ENCODE peak calls at places on chromosomes 5 and 9, in ten cellular contexts. P is upper lobe of right lung; U is stimulated activated naive CD4-positive, alpha-beta T cell treated with Interleukin-2 at 50 U/mL for 16 hours; G is HTR-8/SVneo; N is bronchial epithelial cell; C is lung microvascular endothelial cell; M is nucleus accumbens; H is epithelial cell of prostate; R is non-pigmented ciliary epithelial cell; Y is ELF-1. L is an unnamed sample.

GRCh38 chr5:167478156-167478555 is 813.3 kb upstream of the WWC1 start:
- DNase-seq in P (no peak), U (no peak), H (no peak), Y (no peak), R (no peak), G (no peak), N (no peak), M (no peak), C (no peak), L (no peak)

GRCh38 chr9:95874303-95874988 is 1.0 kb upstream of the ERCC6L2 start:
- DNase-seq in M (no peak), N (no peak), Y (peak; percentile 39), U (no peak), C (peak; percentile 10), G (no peak), P (no peak), R (no peak), H (no peak), L (peak; percentile 15)

GRCh38 chr9:93168581-93168980 is 15.4 kb upstream of the WNK2 start:
- DNase-seq in H (no peak), P (no peak), C (no peak), R (no peak), G (no peak), Y (no peak), N (no peak), M (no peak), U (no peak), L (no peak)

GRCh38 chr9:122256206-122256605 is 8.4 kb downstream of the RBM18 start:
- DNase-seq in Y (no peak), N (no peak), P (no peak), H (no peak), U (no peak), M (no peak), G (no peak), C (no peak), R (no peak), L (no peak)

GRCh38 chr5:14469485-14470377 is 111.9 kb upstream of the OTULINL start:
- DNase-seq in H (no peak), R (no peak), Y (no peak), M (no peak), N (no peak), U (no peak), C (no peak), P (no peak), G (no peak), L (no peak)

GRCh38 chr5:158108177-158108576 is 249.2 kb upstream of the CLINT1 start:
- DNase-seq in G (no peak), C (no peak), U (no peak), Y (no peak), P (no peak), H (no peak), M (no peak), R (no peak), N (no peak), L (no peak)

GRCh38 chr9:129283705-129284606 is 105.9 kb upstream of the IER5L start:
- DNase-seq in M (no peak), P (peak; percentile 56), R (no peak), U (no peak), H (no peak), N (no peak), G (no peak), Y (no peak), C (no peak), L (no peak)

GRCh38 chr5:142864293-142865260 is 94.4 kb downstream of the ARHGAP26 start:
- DNase-seq in N (no peak), M (no peak), R (no peak), C (peak; percentile 60), Y (no peak), H (no peak), U (no peak), P (no peak), G (no peak), L (no peak)

GRCh38 chr5:23139338-23140171 is 286.4 kb upstream of the CDH12 start:
- DNase-seq in U (no peak), N (peak; percentile 23), Y (no peak), P (no peak), M (no peak), R (peak; percentile 3), G (peak; percentile 21), C (peak; percentile 0), H (no peak), L (peak; percentile 38)

GRCh38 chr9:86408121-86408520 is 53.9 kb upstream of the TUT7 start:
- DNase-seq in N (peak; percentile 82), M (no peak), H (peak; percentile 41), U (no peak), R (peak; percentile 6), C (no peak), P (no peak), G (no peak), Y (no peak), L (no peak)

GRCh38 chr9:133955821-133956411 is 36.2 kb downstream of the VAV2 start:
- DNase-seq in R (no peak), P (no peak), M (no peak), Y (peak; percentile 56), H (no peak), G (no peak), N (no peak), U (peak; percentile 15), C (peak; percentile 40), L (peak; percentile 78)

GRCh38 chr9:79574166-79574565 is 2.4 kb downstream of the TLE4 start:
- DNase-seq in C (no peak), R (no peak), H (no peak), U (no peak), N (peak; percentile 13), P (no peak), G (no peak), Y (no peak), M (no peak), L (no peak)

GRCh38 chr5:76270214-76270613 is 132.9 kb upstream of the IQGAP2 start:
- DNase-seq in P (no peak), C (no peak), M (no peak), U (peak; percentile 19), H (peak; percentile 24), Y (no peak), G (no peak), N (peak; percentile 83), R (no peak), L (no peak)

GRCh38 chr5:82417776-82418607 is 139.8 kb upstream of the RPS23 start:
- DNase-seq in C (no peak), N (no peak), H (no peak), M (no peak), U (no peak), Y (no peak), G (no peak), P (peak; percentile 71), R (no peak), L (no peak)

GRCh38 chr5:142512041-142512679 is 173.7 kb downstream of the FGF1 start:
- DNase-seq in H (no peak), C (no peak), G (no peak), N (no peak), U (no peak), P (no peak), Y (no peak), M (no peak), R (no peak), L (peak; percentile 31)

GRCh38 chr5:6088706-6089105 is 289.6 kb downstream of the MED10 start:
- DNase-seq in U (no peak), G (no peak), M (no peak), C (no peak), N (no peak), P (no peak), H (no peak), Y (no peak), R (no peak), L (no peak)

GRCh38 chr5:177116631-177117373 is 16.8 kb upstream of the NSD1 start:
- DNase-seq in U (peak; percentile 82), R (peak; percentile 36), H (no peak), M (peak; percentile 76), N (peak; percentile 34), P (peak; percentile 93), Y (peak; percentile 93), G (no peak), C (peak; percentile 82), L (peak; percentile 61)

GRCh38 chr5:174235993-174236528 is 190.6 kb downstream of the NSG2 start:
- DNase-seq in U (no peak), N (no peak), M (no peak), R (no peak), Y (no peak), C (no peak), P (no peak), H (no peak), G (no peak), L (no peak)

GRCh38 chr5:139273322-139273571 is 20.3 kb upstream of the MATR3 start:
- DNase-seq in P (no peak), G (no peak), Y (no peak), M (no peak), H (no peak), C (no peak), R (no peak), N (no peak), U (no peak), L (peak; percentile 70)

L was measured in neural progenitor cell.